ENCODE peak calls at places on chromosomes 16 and 17, in seven cellular contexts. One of them, this sample, is unnamed.

GRCh38 chr17:69093279-69093789 is 32.6 kb upstream of the ABCA9 start:
- DNase-seq in cardiac muscle cell: no peak
- DNase-seq in NCI-H1436: no peak
- DNase-seq in activated naive CD8-positive, alpha-beta T cell treated with anti-CD3 and anti-CD28 coated beads for 36 hours: no peak
- DNase-seq in iris pigment epithelial cell: peak
- DNase-seq in T-helper 1 cell: no peak
- DNase-seq in iPS DF 19.7: no peak
- DNase-seq in this sample: no peak

GRCh38 chr17:77110006-77110374 is 30.8 kb upstream of the SEC14L1 start:
- DNase-seq in activated naive CD8-positive, alpha-beta T cell treated with anti-CD3 and anti-CD28 coated beads for 36 hours: no peak
- DNase-seq in cardiac muscle cell: no peak
- DNase-seq in T-helper 1 cell: no peak
- DNase-seq in NCI-H1436: no peak
- DNase-seq in iPS DF 19.7: no peak
- DNase-seq in iris pigment epithelial cell: peak
- DNase-seq in this sample: no peak

GRCh38 chr16:69481901-69482341 is 57.5 kb downstream of the CYB5B start:
- DNase-seq in T-helper 1 cell: no peak
- DNase-seq in NCI-H1436: no peak
- DNase-seq in activated naive CD8-positive, alpha-beta T cell treated with anti-CD3 and anti-CD28 coated beads for 36 hours: no peak
- DNase-seq in iPS DF 19.7: no peak
- DNase-seq in cardiac muscle cell: no peak
- DNase-seq in iris pigment epithelial cell: peak
- DNase-seq in this sample: peak

GRCh38 chr17:63349478-63350000 is 96.6 kb downstream of the CYB561 start:
- DNase-seq in NCI-H1436: no peak
- DNase-seq in activated naive CD8-positive, alpha-beta T cell treated with anti-CD3 and anti-CD28 coated beads for 36 hours: no peak
- DNase-seq in cardiac muscle cell: no peak
- DNase-seq in iPS DF 19.7: no peak
- DNase-seq in T-helper 1 cell: no peak
- DNase-seq in iris pigment epithelial cell: peak
- DNase-seq in this sample: no peak

GRCh38 chr16:588639-588888 is 1.3 kb upstream of the RAB40C start:
- DNase-seq in NCI-H1436: no peak
- DNase-seq in cardiac muscle cell: peak
- DNase-seq in iris pigment epithelial cell: peak
- DNase-seq in activated naive CD8-positive, alpha-beta T cell treated with anti-CD3 and anti-CD28 coated beads for 36 hours: peak
- DNase-seq in iPS DF 19.7: no peak
- DNase-seq in T-helper 1 cell: peak
- DNase-seq in this sample: no peak

GRCh38 chr17:37168731-37169353 is 206.9 kb upstream of the C17orf78 start:
- DNase-seq in T-helper 1 cell: no peak
- DNase-seq in NCI-H1436: no peak
- DNase-seq in iPS DF 19.7: no peak
- DNase-seq in iris pigment epithelial cell: no peak
- DNase-seq in cardiac muscle cell: no peak
- DNase-seq in activated naive CD8-positive, alpha-beta T cell treated with anti-CD3 and anti-CD28 coated beads for 36 hours: no peak
- DNase-seq in this sample: no peak

GRCh38 chr16:30115238-30115637 is 1.9 kb upstream of the GDPD3 start:
- DNase-seq in activated naive CD8-positive, alpha-beta T cell treated with anti-CD3 and anti-CD28 coated beads for 36 hours: no peak
- DNase-seq in cardiac muscle cell: no peak
- DNase-seq in iPS DF 19.7: no peak
- DNase-seq in NCI-H1436: no peak
- DNase-seq in iris pigment epithelial cell: no peak
- DNase-seq in T-helper 1 cell: no peak
- DNase-seq in this sample: no peak

GRCh38 chr17:62704381-62704971 is 77.0 kb downstream of the MRC2 start:
- DNase-seq in cardiac muscle cell: peak
- DNase-seq in NCI-H1436: peak
- DNase-seq in iris pigment epithelial cell: peak
- DNase-seq in activated naive CD8-positive, alpha-beta T cell treated with anti-CD3 and anti-CD28 coated beads for 36 hours: no peak
- DNase-seq in iPS DF 19.7: no peak
- DNase-seq in T-helper 1 cell: no peak
- DNase-seq in this sample: peak

GRCh38 chr17:76492989-76493501 is 8.2 kb downstream of the RHBDF2 start:
- DNase-seq in iPS DF 19.7: no peak
- DNase-seq in activated naive CD8-positive, alpha-beta T cell treated with anti-CD3 and anti-CD28 coated beads for 36 hours: peak
- DNase-seq in cardiac muscle cell: no peak
- DNase-seq in NCI-H1436: no peak
- DNase-seq in iris pigment epithelial cell: peak
- DNase-seq in T-helper 1 cell: no peak
- DNase-seq in this sample: peak

GRCh38 chr17:80358131-80358530 is 56.8 kb upstream of the ENDOV start:
- DNase-seq in iris pigment epithelial cell: no peak
- DNase-seq in activated naive CD8-positive, alpha-beta T cell treated with anti-CD3 and anti-CD28 coated beads for 36 hours: no peak
- DNase-seq in T-helper 1 cell: no peak
- DNase-seq in NCI-H1436: no peak
- DNase-seq in cardiac muscle cell: no peak
- DNase-seq in iPS DF 19.7: no peak
- DNase-seq in this sample: peak

GRCh38 chr17:54745239-54745638 is 155.4 kb upstream of the TOM1L1 start:
- DNase-seq in activated naive CD8-positive, alpha-beta T cell treated with anti-CD3 and anti-CD28 coated beads for 36 hours: no peak
- DNase-seq in cardiac muscle cell: no peak
- DNase-seq in iPS DF 19.7: no peak
- DNase-seq in iris pigment epithelial cell: no peak
- DNase-seq in NCI-H1436: no peak
- DNase-seq in T-helper 1 cell: no peak
- DNase-seq in this sample: no peak

GRCh38 chr17:50621562-50621961 is 13.1 kb upstream of the ABCC3 start:
- DNase-seq in iPS DF 19.7: no peak
- DNase-seq in NCI-H1436: no peak
- DNase-seq in iris pigment epithelial cell: no peak
- DNase-seq in T-helper 1 cell: no peak
- DNase-seq in cardiac muscle cell: no peak
- DNase-seq in activated naive CD8-positive, alpha-beta T cell treated with anti-CD3 and anti-CD28 coated beads for 36 hours: no peak
- DNase-seq in this sample: no peak

GRCh38 chr16:3861808-3862451 is 18.6 kb downstream of the CREBBP start:
- DNase-seq in activated naive CD8-positive, alpha-beta T cell treated with anti-CD3 and anti-CD28 coated beads for 36 hours: no peak
- DNase-seq in T-helper 1 cell: no peak
- DNase-seq in cardiac muscle cell: peak
- DNase-seq in iris pigment epithelial cell: peak
- DNase-seq in NCI-H1436: no peak
- DNase-seq in iPS DF 19.7: no peak
- DNase-seq in this sample: no peak

GRCh38 chr17:45129426-45129939 is 2.8 kb downstream of the PLCD3 start:
- DNase-seq in iris pigment epithelial cell: peak
- DNase-seq in iPS DF 19.7: no peak
- DNase-seq in T-helper 1 cell: no peak
- DNase-seq in cardiac muscle cell: peak
- DNase-seq in activated naive CD8-positive, alpha-beta T cell treated with anti-CD3 and anti-CD28 coated beads for 36 hours: no peak
- DNase-seq in NCI-H1436: no peak
- DNase-seq in this sample: peak

GRCh38 chr17:28816540-28816939 is 26.1 kb downstream of the FAM222B start:
- DNase-seq in NCI-H1436: no peak
- DNase-seq in activated naive CD8-positive, alpha-beta T cell treated with anti-CD3 and anti-CD28 coated beads for 36 hours: no peak
- DNase-seq in T-helper 1 cell: no peak
- DNase-seq in iris pigment epithelial cell: no peak
- DNase-seq in iPS DF 19.7: no peak
- DNase-seq in cardiac muscle cell: no peak
- DNase-seq in this sample: no peak

GRCh38 chr17:17897442-17897841 is 60.7 kb upstream of the SREBF1 start:
- DNase-seq in T-helper 1 cell: no peak
- DNase-seq in cardiac muscle cell: no peak
- DNase-seq in NCI-H1436: no peak
- DNase-seq in iris pigment epithelial cell: no peak
- DNase-seq in activated naive CD8-positive, alpha-beta T cell treated with anti-CD3 and anti-CD28 coated beads for 36 hours: no peak
- DNase-seq in iPS DF 19.7: no peak
- DNase-seq in this sample: no peak

GRCh38 chr17:21303441-21304065 is 19.0 kb downstream of the MAP2K3 start:
- DNase-seq in iris pigment epithelial cell: no peak
- DNase-seq in T-helper 1 cell: no peak
- DNase-seq in NCI-H1436: no peak
- DNase-seq in cardiac muscle cell: no peak
- DNase-seq in iPS DF 19.7: no peak
- DNase-seq in activated naive CD8-positive, alpha-beta T cell treated with anti-CD3 and anti-CD28 coated beads for 36 hours: no peak
- DNase-seq in this sample: peak

GRCh38 chr16:31081428-31082351 is 7.1 kb downstream of the PRSS53 start:
- DNase-seq in T-helper 1 cell: no peak
- DNase-seq in NCI-H1436: no peak
- DNase-seq in activated naive CD8-positive, alpha-beta T cell treated with anti-CD3 and anti-CD28 coated beads for 36 hours: no peak
- DNase-seq in cardiac muscle cell: no peak
- DNase-seq in iris pigment epithelial cell: no peak
- DNase-seq in iPS DF 19.7: no peak
- DNase-seq in this sample: peak

GRCh38 chr17:869567-870530 is 87.7 kb downstream of the MRM3 start:
- DNase-seq in iPS DF 19.7: no peak
- DNase-seq in NCI-H1436: no peak
- DNase-seq in activated naive CD8-positive, alpha-beta T cell treated with anti-CD3 and anti-CD28 coated beads for 36 hours: no peak
- DNase-seq in iris pigment epithelial cell: peak
- DNase-seq in cardiac muscle cell: no peak
- DNase-seq in T-helper 1 cell: no peak
- DNase-seq in this sample: peak

GRCh38 chr17:34703533-34703932 is 124.2 kb downstream of the TMEM132E start:
- DNase-seq in iris pigment epithelial cell: peak
- DNase-seq in iPS DF 19.7: peak
- DNase-seq in activated naive CD8-positive, alpha-beta T cell treated with anti-CD3 and anti-CD28 coated beads for 36 hours: no peak
- DNase-seq in T-helper 1 cell: peak
- DNase-seq in NCI-H1436: no peak
- DNase-seq in cardiac muscle cell: peak
- DNase-seq in this sample: no peak

GRCh38 chr16:2404099-2404498 is 25.1 kb upstream of the CCNF start:
- DNase-seq in T-helper 1 cell: no peak
- DNase-seq in iris pigment epithelial cell: no peak
- DNase-seq in NCI-H1436: no peak
- DNase-seq in iPS DF 19.7: no peak
- DNase-seq in activated naive CD8-positive, alpha-beta T cell treated with anti-CD3 and anti-CD28 coated beads for 36 hours: no peak
- DNase-seq in cardiac muscle cell: no peak
- DNase-seq in this sample: no peak

GRCh38 chr16:72848045-72848410 is 199.9 kb downstream of the ZFHX3 start:
- DNase-seq in activated naive CD8-positive, alpha-beta T cell treated with anti-CD3 and anti-CD28 coated beads for 36 hours: no peak
- DNase-seq in T-helper 1 cell: no peak
- DNase-seq in iPS DF 19.7: no peak
- DNase-seq in NCI-H1436: no peak
- DNase-seq in iris pigment epithelial cell: no peak
- DNase-seq in cardiac muscle cell: no peak
- DNase-seq in this sample: no peak

GRCh38 chr16:86994651-86995171 is 322.5 kb downstream of the C16orf95 start:
- DNase-seq in activated naive CD8-positive, alpha-beta T cell treated with anti-CD3 and anti-CD28 coated beads for 36 hours: no peak
- DNase-seq in NCI-H1436: no peak
- DNase-seq in cardiac muscle cell: no peak
- DNase-seq in iPS DF 19.7: no peak
- DNase-seq in iris pigment epithelial cell: peak
- DNase-seq in T-helper 1 cell: no peak
- DNase-seq in this sample: peak

GRCh38 chr17:75783069-75783783 is 1.4 kb upstream of the UNK start:
- DNase-seq in cardiac muscle cell: peak
- DNase-seq in iris pigment epithelial cell: peak
- DNase-seq in T-helper 1 cell: peak
- DNase-seq in activated naive CD8-positive, alpha-beta T cell treated with anti-CD3 and anti-CD28 coated beads for 36 hours: no peak
- DNase-seq in NCI-H1436: no peak
- DNase-seq in iPS DF 19.7: no peak
- DNase-seq in this sample: no peak

GRCh38 chr17:76909971-76910760 is 42.0 kb downstream of the MGAT5B start:
- DNase-seq in iPS DF 19.7: no peak
- DNase-seq in activated naive CD8-positive, alpha-beta T cell treated with anti-CD3 and anti-CD28 coated beads for 36 hours: no peak
- DNase-seq in iris pigment epithelial cell: peak
- DNase-seq in NCI-H1436: no peak
- DNase-seq in cardiac muscle cell: peak
- DNase-seq in T-helper 1 cell: peak
- DNase-seq in this sample: no peak

GRCh38 chr17:40340327-40340726 is 24.2 kb downstream of the GJD3 start:
- DNase-seq in T-helper 1 cell: no peak
- DNase-seq in iris pigment epithelial cell: no peak
- DNase-seq in cardiac muscle cell: no peak
- DNase-seq in NCI-H1436: no peak
- DNase-seq in iPS DF 19.7: no peak
- DNase-seq in activated naive CD8-positive, alpha-beta T cell treated with anti-CD3 and anti-CD28 coated beads for 36 hours: no peak
- DNase-seq in this sample: no peak

GRCh38 chr16:50152386-50152806 is 710 bp upstream of the TENT4B start:
- DNase-seq in T-helper 1 cell: peak
- DNase-seq in NCI-H1436: no peak
- DNase-seq in iris pigment epithelial cell: peak
- DNase-seq in activated naive CD8-positive, alpha-beta T cell treated with anti-CD3 and anti-CD28 coated beads for 36 hours: peak
- DNase-seq in cardiac muscle cell: peak
- DNase-seq in iPS DF 19.7: no peak
- DNase-seq in this sample: peak

GRCh38 chr16:29678691-29679267 is at the start of gene QPRT:
- DNase-seq in iPS DF 19.7: no peak
- DNase-seq in activated naive CD8-positive, alpha-beta T cell treated with anti-CD3 and anti-CD28 coated beads for 36 hours: no peak
- DNase-seq in NCI-H1436: no peak
- DNase-seq in cardiac muscle cell: peak
- DNase-seq in iris pigment epithelial cell: peak
- DNase-seq in T-helper 1 cell: no peak
- DNase-seq in this sample: peak

This sample was measured in sigmoid colon.